ENCODE peak calls at places on chromosome 5, in four cellular contexts. U is NCI-H1105; N is GM23338; A is stimulated activated CD4-positive, alpha-beta T cell treated with anti-CD3 and anti-CD28 coated beads, Interleukin-4, amount 100 ng/mL, for 48 hours. Y is an unnamed sample.

GRCh38 chr5:60844429-60844890 is 391 bp upstream of the ELOVL7 start:
- DNase-seq in N (peak), U (peak), A (no peak), Y (no peak)

GRCh38 chr5:912356-913091 is 19.8 kb downstream of the TRIP13 start:
- DNase-seq in N (peak), A (peak), U (no peak), Y (peak)

GRCh38 chr5:89735108-89735507 is 674.4 kb downstream of the CETN3 start:
- DNase-seq in N (no peak), A (no peak), U (no peak), Y (peak)

GRCh38 chr5:171961117-171961516 is 45.3 kb downstream of the FBXW11 start:
- DNase-seq in U (no peak), A (no peak), N (no peak), Y (no peak)

GRCh38 chr5:139017624-139018023 is 142.5 kb upstream of the LRRTM2 start:
- DNase-seq in A (no peak), U (no peak), N (no peak), Y (no peak)

GRCh38 chr5:172875372-172876279 is 41.6 kb downstream of the ERGIC1 start:
- DNase-seq in U (no peak), A (no peak), N (no peak), Y (no peak)

GRCh38 chr5:5231576-5231975 is 91.4 kb downstream of the ADAMTS16 start:
- DNase-seq in U (no peak), N (no peak), A (no peak), Y (no peak)

GRCh38 chr5:134917070-134917831 is 12.3 kb downstream of the PCBD2 start:
- DNase-seq in A (no peak), U (no peak), N (peak), Y (no peak)

GRCh38 chr5:137486707-137487106 is 12.4 kb downstream of the SPOCK1 start:
- DNase-seq in N (no peak), U (no peak), A (no peak), Y (peak)

GRCh38 chr5:65121880-65122436 is 353.2 kb downstream of the CWC27 start:
- DNase-seq in U (no peak), N (no peak), A (no peak), Y (peak)

GRCh38 chr5:143213231-143213850 is 190.1 kb downstream of the NR3C1 start:
- DNase-seq in A (no peak), N (no peak), U (no peak), Y (no peak)